ENCODE peak calls at places on chromosomes 5 and 9, in four cellular contexts. One of them, this sample, is unnamed. For H3K4me1, the result is how much of the 10 kb centered on the place peaks cover.

GRCh38 chr5:131304414-131304813 is 40.6 kb downstream of the CDC42SE2 start:
- DNase-seq in PC-3: no peak
- DNase-seq in cardiac muscle cell: no peak
- DNase-seq in IMR-90: no peak
- DNase-seq in this sample: no peak

GRCh38 chr5:160269017-160269416 is 39.7 kb downstream of the FABP6 start:
- DNase-seq in PC-3: no peak
- DNase-seq in cardiac muscle cell: peak
- DNase-seq in IMR-90: peak
- DNase-seq in this sample: peak

GRCh38 chr5:179129607-179130071 is 69.5 kb downstream of the ZNF354C start:
- DNase-seq in PC-3: no peak
- DNase-seq in cardiac muscle cell: no peak
- DNase-seq in IMR-90: no peak
- DNase-seq in this sample: no peak

GRCh38 chr9:99713838-99714306 is 107.8 kb upstream of the NR4A3 start:
- DNase-seq in PC-3: peak
- DNase-seq in cardiac muscle cell: no peak
- DNase-seq in IMR-90: no peak
- DNase-seq in this sample: no peak

GRCh38 chr5:132474881-132475511 is 15.6 kb downstream of the IRF1 start:
- DNase-seq in PC-3: no peak
- DNase-seq in cardiac muscle cell: no peak
- DNase-seq in IMR-90: no peak
- DNase-seq in this sample: no peak

GRCh38 chr5:154482528-154483449 is 4.8 kb upstream of the HAND1 start:
- DNase-seq in PC-3: no peak
- DNase-seq in cardiac muscle cell: no peak
- DNase-seq in IMR-90: no peak
- DNase-seq in this sample: no peak

GRCh38 chr9:37582548-37583157 is 6.5 kb upstream of the FBXO10 start:
- DNase-seq in PC-3: peak
- DNase-seq in cardiac muscle cell: peak
- DNase-seq in IMR-90: peak
- DNase-seq in this sample: no peak

GRCh38 chr5:38130346-38130745 is 128.0 kb upstream of the EGFLAM start:
- DNase-seq in PC-3: no peak
- DNase-seq in cardiac muscle cell: no peak
- DNase-seq in IMR-90: no peak
- DNase-seq in this sample: no peak

GRCh38 chr5:76851713-76852369 is 2.0 kb downstream of the S100Z start:
- DNase-seq in PC-3: no peak
- DNase-seq in cardiac muscle cell: peak
- DNase-seq in IMR-90: no peak
- DNase-seq in this sample: peak

GRCh38 chr5:30749971-30750370 is 443.5 kb upstream of the CDH6 start:
- DNase-seq in PC-3: peak
- DNase-seq in cardiac muscle cell: no peak
- DNase-seq in IMR-90: peak
- DNase-seq in this sample: no peak

GRCh38 chr9:126373241-126373640 is 46.6 kb downstream of the MVB12B start:
- DNase-seq in PC-3: peak
- DNase-seq in cardiac muscle cell: no peak
- DNase-seq in IMR-90: peak
- DNase-seq in this sample: no peak

GRCh38 chr5:34928267-34928666 is 1.1 kb upstream of the DNAJC21 start:
- DNase-seq in PC-3: no peak
- DNase-seq in cardiac muscle cell: no peak
- DNase-seq in IMR-90: no peak
- DNase-seq in this sample: no peak

GRCh38 chr9:107481035-107481434 is 8.5 kb downstream of the KLF4 start:
- DNase-seq in PC-3: peak
- DNase-seq in cardiac muscle cell: no peak
- DNase-seq in IMR-90: no peak
- DNase-seq in this sample: no peak

GRCh38 chr9:61674465-61674864 is 484.6 kb downstream of the SPATA31A7 start:
- DNase-seq in PC-3: no peak
- DNase-seq in cardiac muscle cell: no peak
- DNase-seq in IMR-90: no peak
- DNase-seq in this sample: no peak

GRCh38 chr9:87594662-87595061 is 97.0 kb downstream of the DAPK1 start:
- DNase-seq in PC-3: no peak
- DNase-seq in cardiac muscle cell: no peak
- DNase-seq in IMR-90: no peak
- DNase-seq in this sample: no peak

GRCh38 chr5:160390787-160391696 is 8.8 kb downstream of the FAM200C start:
- DNase-seq in PC-3: peak
- DNase-seq in cardiac muscle cell: peak
- DNase-seq in IMR-90: peak
- DNase-seq in this sample: no peak

GRCh38 chr5:57175586-57175985 is 1.7 kb downstream of the GPBP1 start:
- DNase-seq in PC-3: no peak
- DNase-seq in cardiac muscle cell: no peak
- DNase-seq in IMR-90: no peak
- DNase-seq in this sample: no peak

GRCh38 chr5:90844931-90845330 is 286.3 kb downstream of the ADGRV1 start:
- DNase-seq in PC-3: no peak
- DNase-seq in cardiac muscle cell: no peak
- DNase-seq in IMR-90: no peak
- DNase-seq in this sample: no peak

GRCh38 chr5:135578685-135579341 is at the start of gene CXCL14:
- DNase-seq in PC-3: no peak
- DNase-seq in cardiac muscle cell: peak
- DNase-seq in IMR-90: peak
- DNase-seq in this sample: no peak

GRCh38 chr9:120410925-120411501 is 169.0 kb downstream of the CDK5RAP2 start:
- DNase-seq in PC-3: no peak
- DNase-seq in cardiac muscle cell: peak
- DNase-seq in IMR-90: no peak
- DNase-seq in this sample: no peak

GRCh38 chr9:38067892-38068615 is 973 bp downstream of the SHB start:
- DNase-seq in PC-3: no peak
- DNase-seq in cardiac muscle cell: no peak
- DNase-seq in IMR-90: no peak
- DNase-seq in this sample: no peak

GRCh38 chr9:115891929-115892328 is 261.7 kb upstream of the PAPPA start:
- DNase-seq in PC-3: peak
- DNase-seq in cardiac muscle cell: peak
- DNase-seq in IMR-90: peak
- DNase-seq in this sample: no peak

GRCh38 chr9:1005043-1005667 is 28.7 kb downstream of the DMRT3 start:
- DNase-seq in PC-3: peak
- DNase-seq in cardiac muscle cell: peak
- DNase-seq in IMR-90: peak
- DNase-seq in this sample: no peak

GRCh38 chr5:180072556-180072955 is 997 bp upstream of the RNF130 start:
- DNase-seq in PC-3: no peak
- DNase-seq in cardiac muscle cell: no peak
- DNase-seq in IMR-90: no peak
- DNase-seq in this sample: no peak

GRCh38 chr9:129487658-129488483 is 133.0 kb downstream of the C9orf50 start:
- DNase-seq in PC-3: no peak
- DNase-seq in cardiac muscle cell: peak
- DNase-seq in IMR-90: peak
- DNase-seq in this sample: peak

DNA sequence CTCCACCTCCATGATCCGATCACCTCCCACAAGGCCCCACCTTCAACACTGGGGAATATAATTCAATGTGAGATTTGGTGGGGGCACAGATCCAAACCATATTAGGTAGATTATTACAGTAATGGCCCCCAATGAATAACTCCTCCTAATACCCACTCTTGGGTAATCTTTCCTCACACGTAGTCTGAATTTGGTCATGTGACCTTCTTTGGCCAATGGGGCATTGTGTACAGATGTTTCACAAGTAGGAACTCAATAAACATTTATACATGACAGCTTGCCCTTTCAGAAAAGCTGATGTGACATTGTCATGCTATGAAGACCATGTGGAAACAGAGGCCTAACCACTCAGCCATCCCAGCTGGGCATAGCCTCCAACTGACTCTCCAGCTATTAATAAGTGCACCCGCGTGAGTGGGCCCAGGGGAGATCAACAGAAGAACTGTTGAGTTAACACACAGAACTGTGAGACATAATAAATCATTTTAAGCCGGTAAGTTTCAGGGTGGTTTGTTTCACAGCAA is 10.6 kb downstream of the GPR150 start:
- DNase-seq in PC-3: no peak
- DNase-seq in cardiac muscle cell: no peak
- DNase-seq in IMR-90: no peak
- DNase-seq in this sample: no peak
- H3K4me3 ChIP-seq in PC-3: no peak
- H3K4me3 ChIP-seq in cardiac muscle cell: no peak
- H3K4me3 ChIP-seq in IMR-90: no peak
- H3K4me3 ChIP-seq in this sample: no peak

GRCh38 chr5:39146831-39147540 is 72.4 kb downstream of the FYB1 start:
- DNase-seq in PC-3: no peak
- DNase-seq in cardiac muscle cell: no peak
- DNase-seq in IMR-90: no peak
- DNase-seq in this sample: no peak
- H3K4me1 ChIP-seq in PC-3: under half
- H3K4me1 ChIP-seq in cardiac muscle cell: under half
- H3K4me1 ChIP-seq in IMR-90: under half
- H3K4me1 ChIP-seq in this sample: under half

DNA sequence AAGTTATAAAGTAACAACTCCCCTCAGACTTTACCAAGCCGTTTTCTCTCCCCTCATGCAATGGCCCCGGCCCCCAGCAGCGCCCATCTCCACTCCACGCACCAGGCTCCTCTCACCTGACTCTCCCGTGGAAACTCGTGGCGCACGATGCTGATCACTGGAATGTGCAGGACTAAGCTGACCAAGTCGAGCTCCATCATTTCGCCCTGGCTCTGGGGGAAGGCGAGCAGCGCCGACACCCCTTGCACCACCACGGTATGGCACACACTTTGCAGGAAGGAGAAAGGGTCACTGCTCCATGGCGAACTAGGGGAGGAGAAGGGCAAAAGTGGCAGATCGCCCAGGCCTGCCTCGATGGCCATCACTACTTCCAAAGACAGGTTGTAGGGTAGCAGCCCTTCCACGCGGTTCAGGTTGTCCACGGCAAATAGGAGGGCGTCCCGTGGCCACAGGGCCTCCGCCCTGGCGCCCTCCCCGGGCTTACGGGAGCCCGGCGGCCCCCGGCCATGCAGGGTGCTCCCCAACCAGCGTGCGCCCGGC is 1.2 kb downstream of the GRIN3A start:
- DNase-seq in PC-3: no peak
- DNase-seq in cardiac muscle cell: no peak
- DNase-seq in IMR-90: no peak
- DNase-seq in this sample: no peak
- H3K27ac ChIP-seq in PC-3: no peak
- H3K27ac ChIP-seq in cardiac muscle cell: no peak
- H3K27ac ChIP-seq in IMR-90: no peak
- H3K27ac ChIP-seq in this sample: no peak

DNA sequence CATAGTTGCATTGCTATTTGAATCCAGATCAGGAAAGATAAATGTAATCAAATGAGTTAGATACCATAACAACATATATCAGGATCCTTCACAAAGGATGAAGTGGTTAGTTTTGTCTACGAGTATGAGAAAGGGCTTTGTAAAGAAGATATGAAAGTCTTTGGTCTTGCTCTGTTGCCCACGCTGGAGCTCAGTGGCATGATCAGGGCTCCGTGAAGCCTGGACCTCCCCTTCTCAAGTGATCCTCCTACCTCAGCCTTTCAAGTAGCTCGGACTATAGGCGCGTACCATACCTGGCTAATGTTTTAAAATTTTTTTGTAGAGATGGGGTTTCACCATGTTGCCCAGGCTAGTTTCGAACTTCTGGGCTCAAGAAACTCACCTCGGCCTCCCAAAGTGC is 1.8 kb downstream of the SMC5 start:
- DNase-seq in PC-3: no peak
- DNase-seq in cardiac muscle cell: no peak
- DNase-seq in IMR-90: no peak
- DNase-seq in this sample: no peak
- H3K4me3 ChIP-seq in PC-3: peak
- H3K4me3 ChIP-seq in cardiac muscle cell: no peak
- H3K4me3 ChIP-seq in IMR-90: no peak
- H3K4me3 ChIP-seq in this sample: peak

GRCh38 chr9:21680590-21680989 is 121.8 kb upstream of the MTAP start:
- DNase-seq in PC-3: no peak
- DNase-seq in cardiac muscle cell: no peak
- DNase-seq in IMR-90: no peak
- DNase-seq in this sample: no peak
- H3K4me1 ChIP-seq in PC-3: half or more
- H3K4me1 ChIP-seq in cardiac muscle cell: under half
- H3K4me1 ChIP-seq in IMR-90: under half
- H3K4me1 ChIP-seq in this sample: under half

DNA sequence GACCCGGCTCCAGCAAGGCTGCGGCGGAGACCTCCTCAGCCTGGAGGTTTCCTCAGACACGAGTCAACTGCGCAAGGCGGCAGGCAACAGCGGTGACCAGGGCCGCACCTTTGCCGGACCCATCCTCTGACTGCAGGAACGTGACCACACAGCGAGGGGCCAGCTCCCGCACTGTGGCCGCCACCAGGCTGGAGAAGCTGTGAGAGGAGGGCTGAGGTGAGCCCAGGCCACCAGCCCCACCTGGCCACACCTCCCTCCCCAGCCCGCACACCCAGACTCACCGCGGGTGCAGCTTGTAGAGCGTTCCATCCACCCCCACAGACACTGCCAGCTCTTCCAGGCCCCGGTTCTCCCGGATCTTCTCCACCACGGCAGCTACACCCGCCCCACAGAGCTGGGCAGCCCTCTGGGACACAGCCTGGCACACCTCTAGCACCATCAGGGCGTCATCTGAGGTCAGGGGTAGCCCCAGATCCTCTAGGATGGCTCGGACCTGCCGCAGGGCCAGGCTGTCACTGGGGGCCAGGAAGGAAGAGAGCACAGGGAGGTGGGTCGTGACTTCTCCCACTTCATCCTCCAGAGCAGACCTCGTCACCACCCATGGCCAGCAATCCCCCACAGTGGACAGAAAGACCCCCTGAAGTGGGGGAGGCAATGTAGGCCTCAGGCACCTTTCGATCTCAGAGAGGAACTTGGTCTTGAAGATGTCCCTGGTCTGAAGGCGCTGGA is 18.0 kb downstream of the HK3 start:
- DNase-seq in PC-3: no peak
- DNase-seq in cardiac muscle cell: no peak
- DNase-seq in IMR-90: no peak
- DNase-seq in this sample: no peak
- H3K27ac ChIP-seq in PC-3: no peak
- H3K27ac ChIP-seq in cardiac muscle cell: no peak
- H3K27ac ChIP-seq in IMR-90: no peak
- H3K27ac ChIP-seq in this sample: no peak

GRCh38 chr9:35658894-35659220 is 765 bp downstream of the CCDC107 start:
- DNase-seq in PC-3: peak
- DNase-seq in cardiac muscle cell: peak
- DNase-seq in IMR-90: peak
- DNase-seq in this sample: peak

GRCh38 chr9:35660966-35661413 is 2.9 kb downstream of the CCDC107 start:
- DNase-seq in PC-3: peak
- DNase-seq in cardiac muscle cell: peak
- DNase-seq in IMR-90: peak
- DNase-seq in this sample: no peak

GRCh38 chr9:35657327-35658143 is at the start of gene RMRP:
- DNase-seq in PC-3: peak
- DNase-seq in cardiac muscle cell: peak
- DNase-seq in IMR-90: peak
- DNase-seq in this sample: peak

GRCh38 chr9:35658144-35658893 is at the start of gene CCDC107:
- DNase-seq in PC-3: peak
- DNase-seq in cardiac muscle cell: peak
- DNase-seq in IMR-90: peak
- DNase-seq in this sample: peak

GRCh38 chr9:35659340-35659739 is 1.2 kb downstream of the CCDC107 start:
- DNase-seq in PC-3: peak
- DNase-seq in cardiac muscle cell: peak
- DNase-seq in IMR-90: peak
- DNase-seq in this sample: no peak
- H3K4me3 ChIP-seq in PC-3: peak
- H3K4me3 ChIP-seq in cardiac muscle cell: peak
- H3K4me3 ChIP-seq in IMR-90: peak
- H3K4me3 ChIP-seq in this sample: peak

This sample was measured in left ventricle myocardium inferior.